ENCODE peak calls at places on chromosomes 3 and 15, in seven cellular contexts. H is GM04503; T is SK-N-DZ; B is glutamatergic neuron; K is ELR; P is HS-5; V is effector CD4-positive, alpha-beta T cell. M is an unnamed sample.

GRCh38 chr15:56468271-56468912 is 3.5 kb upstream of the MNS1 start:
- DNase-seq in H (no peak), P (no peak), T (no peak), B (no peak), V (no peak), K (peak), M (no peak)

GRCh38 chr3:131231710-131232348 is 149.7 kb upstream of the NUDT16 start:
- DNase-seq in B (no peak), P (no peak), K (peak), H (no peak), T (peak), V (no peak), M (no peak)

GRCh38 chr15:39497759-39498565 is 82.9 kb upstream of the THBS1 start:
- DNase-seq in H (no peak), P (no peak), T (no peak), B (no peak), V (no peak), K (no peak), M (no peak)

GRCh38 chr3:124786491-124787241 is 56.4 kb downstream of the UMPS start:
- DNase-seq in V (no peak), T (no peak), B (no peak), K (peak), H (no peak), P (no peak), M (no peak)

GRCh38 chr3:84965141-84965540 is 6.4 kb downstream of the CADM2 start:
- DNase-seq in T (peak), V (no peak), K (no peak), P (no peak), B (peak), H (no peak), M (no peak)

GRCh38 chr3:49277357-49277723 is 308 bp upstream of the C3orf62 start:
- DNase-seq in P (no peak), H (no peak), T (no peak), B (no peak), K (no peak), V (no peak), M (no peak)

GRCh38 chr15:64807051-64807749 is 18.2 kb downstream of the PIF1 start:
- DNase-seq in T (no peak), K (no peak), B (no peak), P (no peak), H (no peak), V (no peak), M (no peak)

GRCh38 chr15:62617741-62618140 is 424.8 kb upstream of the TPM1 start:
- DNase-seq in T (no peak), K (peak), B (no peak), H (no peak), P (no peak), V (no peak), M (no peak)

GRCh38 chr3:150925751-150926201 is 20.5 kb upstream of the MINDY4B start:
- DNase-seq in V (peak), K (peak), T (peak), P (no peak), H (no peak), B (peak), M (peak)

GRCh38 chr15:56971571-56971970 is 53.1 kb downstream of the TCF12 start:
- DNase-seq in K (no peak), P (no peak), H (no peak), V (no peak), B (no peak), T (no peak), M (no peak)

GRCh38 chr15:54566654-54567053 is 588.4 kb downstream of the UNC13C start:
- DNase-seq in P (no peak), H (no peak), T (no peak), B (no peak), K (no peak), V (no peak), M (no peak)

GRCh38 chr3:38019658-38020341 is 9.6 kb downstream of the PLCD1 start:
- DNase-seq in K (no peak), H (no peak), B (no peak), P (no peak), T (no peak), V (no peak), M (peak)

GRCh38 chr15:49902791-49903481 is 216.1 kb downstream of the ATP8B4 start:
- DNase-seq in T (no peak), H (peak), K (no peak), P (no peak), B (no peak), V (no peak), M (no peak)

GRCh38 chr3:45631486-45631885 is 36.9 kb downstream of the LIMD1 start:
- DNase-seq in K (no peak), P (no peak), T (no peak), H (no peak), B (no peak), V (no peak), M (no peak)

GRCh38 chr15:100910556-100910955 is 8.6 kb upstream of the LRRK1 start:
- DNase-seq in T (no peak), P (no peak), K (no peak), H (no peak), V (no peak), B (no peak), M (no peak)

GRCh38 chr3:163056874-163057497 is 1560.4 kb downstream of the OTOL1 start:
- DNase-seq in H (peak), B (peak), V (no peak), P (peak), T (peak), K (peak), M (no peak)

GRCh38 chr3:12954891-12955650 is 113.7 kb upstream of the RPL32 start:
- DNase-seq in H (peak), V (no peak), B (no peak), T (no peak), K (no peak), P (no peak), M (peak)

GRCh38 chr3:126439346-126439967 is 36.2 kb downstream of the ZXDC start:
- DNase-seq in K (no peak), T (no peak), B (no peak), H (no peak), V (no peak), P (no peak), M (peak)

GRCh38 chr3:141302364-141303141 is 65.8 kb upstream of the ZBTB38 start:
- DNase-seq in V (no peak), B (no peak), K (peak), H (peak), T (no peak), P (no peak), M (no peak)

GRCh38 chr3:132629928-132630327 is 29.7 kb downstream of the ACAD11 start:
- DNase-seq in P (no peak), B (no peak), H (peak), T (no peak), V (no peak), K (peak), M (no peak)

GRCh38 chr3:147409143-147410121 is at the start of gene ZIC1:
- DNase-seq in B (no peak), T (no peak), K (peak), V (no peak), H (no peak), P (no peak), M (no peak)

GRCh38 chr15:48627260-48627969 is 18.1 kb downstream of the FBN1 start:
- DNase-seq in H (peak), K (peak), P (peak), V (no peak), T (no peak), B (no peak), M (no peak)

GRCh38 chr15:31353931-31354330 is 27.3 kb downstream of the KLF13 start:
- DNase-seq in P (no peak), K (no peak), B (no peak), V (no peak), H (no peak), T (no peak), M (no peak)

GRCh38 chr3:97942801-97943546 is 29.3 kb downstream of the RIOX2 start:
- DNase-seq in P (no peak), B (no peak), V (no peak), T (no peak), K (no peak), H (no peak), M (no peak)

GRCh38 chr3:3629911-3630310 is 169.3 kb upstream of the LRRN1 start:
- DNase-seq in V (no peak), H (no peak), T (no peak), P (no peak), K (no peak), B (no peak), M (no peak)

GRCh38 chr3:87260270-87260669 is 16.1 kb downstream of the POU1F1 start:
- DNase-seq in T (peak), K (peak), H (peak), P (peak), V (peak), B (peak), M (no peak)